ENCODE peak calls at places on chromosomes 6 and 20, in nine cellular contexts. I is esophagus muscularis mucosa, G is stomach, F is ovary, B is HCT116, O is testis, S is right lobe of liver, Z is heart left ventricle, K is lower leg skin. R is an unnamed sample.

GRCh38 chr6:126359936-126360537 is 20.1 kb downstream of the CENPW start:
- DNase-seq in G (no peak), S (no peak), K (no peak), I (no peak), O (no peak), B (no peak), Z (no peak), F (no peak), R (no peak)

GRCh38 chr6:147782302-147782701 is 273.8 kb downstream of the SAMD5 start:
- DNase-seq in G (no peak), O (no peak), B (no peak), F (no peak), K (no peak), I (no peak), S (no peak), Z (no peak), R (no peak)

GRCh38 chr6:37242429-37243052 is 15.0 kb upstream of the TBC1D22B start:
- DNase-seq in I (no peak), Z (peak), O (no peak), G (no peak), S (no peak), K (peak), B (peak), F (peak), R (peak)

GRCh38 chr20:61797200-61797599 is 268.5 kb downstream of the TAF4 start:
- DNase-seq in K (no peak), G (no peak), I (no peak), B (no peak), F (no peak), S (no peak), O (no peak), Z (no peak), R (no peak)

GRCh38 chr6:115712562-115712961 is 348.1 kb downstream of the FRK start:
- DNase-seq in I (no peak), K (no peak), F (no peak), S (no peak), Z (no peak), G (no peak), O (no peak), B (no peak), R (no peak)

GRCh38 chr20:11958852-11959251 is 41.2 kb downstream of the BTBD3 start:
- DNase-seq in I (no peak), S (no peak), K (no peak), G (no peak), Z (peak), F (no peak), B (no peak), O (peak), R (no peak)

GRCh38 chr20:45037635-45038034 is 63.3 kb downstream of the KCNS1 start:
- DNase-seq in S (no peak), B (no peak), F (no peak), I (no peak), Z (no peak), K (no peak), O (no peak), G (no peak), R (no peak)

GRCh38 chr6:3356056-3356823 is 97.5 kb downstream of the PSMG4 start:
- DNase-seq in B (peak), S (peak), Z (peak), G (peak), I (peak), K (peak), O (peak), F (peak), R (peak)

GRCh38 chr6:100518588-100518987 is 53.9 kb upstream of the SIM1 start:
- DNase-seq in F (no peak), K (no peak), S (no peak), O (no peak), G (no peak), Z (no peak), I (no peak), B (no peak), R (no peak)

GRCh38 chr20:36405255-36405654 is 99.1 kb downstream of the DLGAP4 start:
- DNase-seq in F (no peak), B (no peak), S (no peak), G (no peak), K (no peak), I (no peak), Z (no peak), O (no peak), R (no peak)

GRCh38 chr20:2585811-2586210 is 49.4 kb downstream of the TMC2 start:
- DNase-seq in G (no peak), O (no peak), K (no peak), Z (no peak), I (peak), B (no peak), S (no peak), F (no peak), R (no peak)

GRCh38 chr20:40339661-40340449 is 349.2 kb downstream of the MAFB start:
- DNase-seq in F (no peak), Z (peak), K (peak), I (peak), G (no peak), B (no peak), S (peak), O (peak), R (peak)

GRCh38 chr20:16810216-16810615 is 62.1 kb downstream of the OTOR start:
- DNase-seq in I (no peak), K (no peak), Z (no peak), B (no peak), F (no peak), S (no peak), O (no peak), G (no peak), R (no peak)

GRCh38 chr6:25961619-25962367 is 809 bp upstream of the TRIM38 start:
- DNase-seq in O (no peak), B (no peak), I (peak), G (no peak), Z (no peak), F (no peak), K (no peak), S (no peak), R (no peak)

GRCh38 chr6:150788135-150788534 is 77.4 kb upstream of the MTHFD1L start:
- DNase-seq in I (no peak), F (peak), K (no peak), B (no peak), Z (no peak), G (no peak), O (peak), S (no peak), R (no peak)

GRCh38 chr6:28977351-28978136 is 27.6 kb downstream of the ZNF311 start:
- DNase-seq in Z (no peak), I (no peak), K (no peak), B (no peak), O (no peak), G (no peak), F (no peak), S (no peak), R (no peak)

GRCh38 chr6:134145786-134146185 is 93.4 kb upstream of the SLC2A12 start:
- DNase-seq in G (no peak), I (no peak), K (no peak), F (no peak), B (no peak), Z (no peak), O (no peak), S (no peak), R (no peak)

GRCh38 chr6:70079241-70079640 is 212.9 kb downstream of the COL19A1 start:
- DNase-seq in B (no peak), K (no peak), S (no peak), F (no peak), G (no peak), I (no peak), O (no peak), Z (no peak), R (no peak)

GRCh38 chr20:62723351-62723750 is 14.7 kb downstream of the NTSR1 start:
- DNase-seq in Z (peak), G (peak), O (no peak), K (no peak), B (no peak), F (no peak), I (no peak), S (peak), R (peak)

GRCh38 chr6:3005077-3005476 is 5.4 kb downstream of the NQO2 start:
- DNase-seq in F (no peak), G (no peak), S (no peak), B (no peak), Z (no peak), I (no peak), K (no peak), O (no peak), R (no peak)

GRCh38 chr20:62061851-62062418 is 3.7 kb downstream of the TAF4 start:
- DNase-seq in O (no peak), B (no peak), F (no peak), G (no peak), Z (no peak), K (no peak), I (no peak), S (no peak), R (no peak)

GRCh38 chr6:34888874-34889555 is at the start of gene ANKS1A:
- DNase-seq in B (peak), I (peak), S (peak), K (peak), Z (peak), F (peak), O (peak), G (peak), R (peak)
- TF ChIP-seq POLR2A in B (peak), I (no peak), S (peak), K (peak), Z (no peak), F (peak), O (peak), G (no peak), R (peak)

DNA sequence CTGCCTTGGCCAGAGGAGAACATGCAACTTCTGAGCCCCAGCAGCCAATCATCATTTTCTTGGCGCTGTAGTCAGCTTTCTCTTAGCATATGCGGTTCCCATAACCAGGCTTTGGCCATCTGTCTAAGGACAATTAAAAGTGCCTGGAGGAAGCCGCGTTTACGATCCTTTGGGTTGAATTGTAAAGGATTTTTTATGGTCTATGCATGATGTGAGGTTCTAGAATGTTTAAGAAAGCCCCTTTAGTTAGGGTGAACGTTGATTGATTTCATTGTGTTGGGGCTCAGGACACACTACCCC is 791 bp upstream of the CDK19 start:
- DNase-seq in Z (no peak), B (no peak), G (no peak), F (no peak), K (no peak), S (no peak), O (no peak), I (no peak), R (no peak)
- TF ChIP-seq CTCF in Z (no peak), B (no peak), G (no peak), F (no peak), K (no peak), S (no peak), O (no peak), I (no peak), R (no peak)

DNA sequence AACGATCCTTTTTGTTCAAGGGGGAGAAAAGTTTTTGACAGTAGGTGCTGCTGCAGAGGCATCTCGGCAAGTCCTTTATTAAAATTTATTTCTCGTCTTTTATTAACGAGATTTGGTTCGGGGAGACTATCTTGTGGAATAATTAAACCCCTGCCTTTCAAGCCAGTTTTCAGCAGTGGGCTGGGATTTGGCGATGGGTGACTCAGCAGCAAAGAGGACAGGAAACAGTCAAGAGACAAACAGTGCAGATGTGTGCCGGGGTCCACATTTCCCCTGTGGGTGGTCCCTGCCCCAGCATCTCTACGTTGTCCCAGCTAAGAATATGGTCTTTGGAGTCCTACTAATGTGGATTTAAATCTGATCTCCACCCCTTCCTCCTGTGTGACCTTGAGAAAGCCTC is 282.8 kb downstream of the CDH26 start:
- DNase-seq in F (no peak), K (no peak), O (no peak), S (no peak), G (no peak), B (no peak), Z (no peak), I (no peak), R (no peak)
- TF ChIP-seq POLR2A in F (no peak), K (no peak), O (no peak), S (no peak), G (no peak), B (no peak), Z (no peak), I (no peak), R (no peak)

GRCh38 chr20:13325033-13325432 is 104.0 kb downstream of the ISM1 start:
- DNase-seq in G (no peak), I (no peak), Z (no peak), S (no peak), O (peak), B (peak), K (no peak), F (no peak), R (no peak)
- TF ChIP-seq CTCF in G (no peak), I (peak), Z (peak), S (peak), O (peak), B (peak), K (no peak), F (no peak), R (peak)

GRCh38 chr20:58651823-58652605 is 931 bp downstream of the STX16 start:
- DNase-seq in K (peak), B (no peak), Z (peak), G (peak), O (peak), S (peak), F (no peak), I (peak), R (peak)
- TF ChIP-seq POLR2A in K (no peak), B (no peak), Z (no peak), G (no peak), O (no peak), S (peak), F (no peak), I (no peak), R (no peak)

GRCh38 chr6:158518196-158519127 is 41.4 kb upstream of the TMEM181 start:
- DNase-seq in G (peak), I (no peak), O (peak), S (peak), F (peak), K (peak), Z (peak), B (peak), R (no peak)
- TF ChIP-seq CTCF in G (no peak), I (peak), O (peak), S (peak), F (peak), K (no peak), Z (peak), B (peak), R (peak)